ENCODE peak calls at places on chromosomes 16 and 17, in four cellular contexts. M is adipocyte; I is NCI-H1105; F is stimulated activated CD4-positive, alpha-beta T cell treated with anti-CD3 and anti-CD28 coated beads, TNF-alpha, amount 100 ng/mL, for 1 hour. P is an unnamed sample.
A peak's percentile ranks its signal among the peaks of the same experiment; 100 is the strongest.

GRCh38 chr17:63041722-63042121 is 75.7 kb downstream of the TANC2 start:
- DNase-seq in I (peak; percentile 71), M (no peak), F (no peak), P (no peak)

GRCh38 chr16:81238296-81239011 is at the start of gene BCO1:
- DNase-seq in M (peak; percentile 77), F (no peak), I (peak; percentile 8), P (peak; percentile 85)

GRCh38 chr17:12403881-12404398 is 261.8 kb upstream of the MYOCD start:
- DNase-seq in F (no peak), I (no peak), M (no peak), P (no peak)

GRCh38 chr16:57648125-57648524 is 19.7 kb downstream of the ADGRG1 start:
- DNase-seq in I (no peak), M (no peak), F (no peak), P (no peak)

GRCh38 chr17:45895304-45895968 is 1.1 kb downstream of the MAPT start:
- DNase-seq in I (peak; percentile 73), M (peak; percentile 46), F (no peak), P (no peak)

GRCh38 chr17:34133350-34133749 is 121.7 kb upstream of the CCL2 start:
- DNase-seq in M (no peak), I (no peak), F (no peak), P (no peak)

GRCh38 chr17:55760643-55761355 is 9.9 kb downstream of the PCTP start:
- DNase-seq in F (no peak), M (no peak), I (no peak), P (peak; percentile 42)

GRCh38 chr16:83586036-83586810 is 221.6 kb upstream of the HSBP1 start:
- DNase-seq in I (no peak), M (no peak), F (no peak), P (no peak)

GRCh38 chr17:40963838-40964237 is 2.9 kb downstream of the KRT39 start:
- DNase-seq in M (peak; percentile 25), I (no peak), F (no peak), P (peak; percentile 49)

GRCh38 chr17:80818871-80819270 is 172.8 kb upstream of the CHMP6 start:
- DNase-seq in F (no peak), I (no peak), M (no peak), P (no peak)

GRCh38 chr16:67841198-67841815 is 813 bp upstream of the THAP11 start:
- DNase-seq in I (no peak), F (no peak), M (no peak), P (no peak)

GRCh38 chr17:77647531-77647930 is 311.0 kb upstream of the TNRC6C start:
- DNase-seq in M (no peak), I (no peak), F (no peak), P (no peak)